ENCODE peak calls at places on chromosome 18, in eight cellular contexts. One of them, this sample, is unnamed.

GRCh38 chr18:14978191-14978590 is 230.2 kb downstream of the ANKRD30B start:
- DNase-seq in neural crest cell: no peak
- DNase-seq in T-cell: no peak
- DNase-seq in ELR: no peak
- DNase-seq in kidney epithelial cell: no peak
- DNase-seq in NCI-H1105 treated with DMSO at 0.1 percent for 48 hours: no peak
- DNase-seq in DMS 273 treated with DMSO at 0.1 percent for 48 hours: no peak
- DNase-seq in stimulated activated CD4-positive, alpha-beta T cell treated with anti-CD3 and anti-CD28 coated beads, Interleukin-12 subunit alpha, Interleukin-12 subunit beta, amount 100 ng/mL, for 4 hours: no peak
- DNase-seq in this sample: no peak

GRCh38 chr18:36706313-36706881 is 122.4 kb downstream of the TPGS2 start:
- DNase-seq in stimulated activated CD4-positive, alpha-beta T cell treated with anti-CD3 and anti-CD28 coated beads, Interleukin-12 subunit alpha, Interleukin-12 subunit beta, amount 100 ng/mL, for 4 hours: no peak
- DNase-seq in kidney epithelial cell: peak
- DNase-seq in DMS 273 treated with DMSO at 0.1 percent for 48 hours: peak
- DNase-seq in ELR: peak
- DNase-seq in neural crest cell: no peak
- DNase-seq in T-cell: no peak
- DNase-seq in NCI-H1105 treated with DMSO at 0.1 percent for 48 hours: no peak
- DNase-seq in this sample: no peak

GRCh38 chr18:774811-775210 is 37.2 kb downstream of the YES1 start:
- DNase-seq in NCI-H1105 treated with DMSO at 0.1 percent for 48 hours: no peak
- DNase-seq in T-cell: no peak
- DNase-seq in neural crest cell: no peak
- DNase-seq in ELR: no peak
- DNase-seq in kidney epithelial cell: no peak
- DNase-seq in DMS 273 treated with DMSO at 0.1 percent for 48 hours: no peak
- DNase-seq in stimulated activated CD4-positive, alpha-beta T cell treated with anti-CD3 and anti-CD28 coated beads, Interleukin-12 subunit alpha, Interleukin-12 subunit beta, amount 100 ng/mL, for 4 hours: no peak
- DNase-seq in this sample: no peak

GRCh38 chr18:42182728-42183700 is 228.0 kb downstream of the PIK3C3 start:
- DNase-seq in T-cell: no peak
- DNase-seq in stimulated activated CD4-positive, alpha-beta T cell treated with anti-CD3 and anti-CD28 coated beads, Interleukin-12 subunit alpha, Interleukin-12 subunit beta, amount 100 ng/mL, for 4 hours: no peak
- DNase-seq in ELR: peak
- DNase-seq in neural crest cell: no peak
- DNase-seq in DMS 273 treated with DMSO at 0.1 percent for 48 hours: no peak
- DNase-seq in kidney epithelial cell: no peak
- DNase-seq in NCI-H1105 treated with DMSO at 0.1 percent for 48 hours: no peak
- DNase-seq in this sample: no peak

GRCh38 chr18:75350440-75350839 is 77.1 kb downstream of the SMIM21 start:
- DNase-seq in T-cell: no peak
- DNase-seq in NCI-H1105 treated with DMSO at 0.1 percent for 48 hours: no peak
- DNase-seq in stimulated activated CD4-positive, alpha-beta T cell treated with anti-CD3 and anti-CD28 coated beads, Interleukin-12 subunit alpha, Interleukin-12 subunit beta, amount 100 ng/mL, for 4 hours: no peak
- DNase-seq in kidney epithelial cell: no peak
- DNase-seq in neural crest cell: no peak
- DNase-seq in ELR: no peak
- DNase-seq in DMS 273 treated with DMSO at 0.1 percent for 48 hours: no peak
- DNase-seq in this sample: no peak

GRCh38 chr18:70329076-70329475 is 40.2 kb downstream of the SOCS6 start:
- DNase-seq in DMS 273 treated with DMSO at 0.1 percent for 48 hours: no peak
- DNase-seq in T-cell: no peak
- DNase-seq in kidney epithelial cell: no peak
- DNase-seq in neural crest cell: no peak
- DNase-seq in ELR: no peak
- DNase-seq in stimulated activated CD4-positive, alpha-beta T cell treated with anti-CD3 and anti-CD28 coated beads, Interleukin-12 subunit alpha, Interleukin-12 subunit beta, amount 100 ng/mL, for 4 hours: no peak
- DNase-seq in NCI-H1105 treated with DMSO at 0.1 percent for 48 hours: no peak
- DNase-seq in this sample: no peak

GRCh38 chr18:11136241-11136640 is 13.1 kb downstream of the PIEZO2 start:
- DNase-seq in T-cell: no peak
- DNase-seq in NCI-H1105 treated with DMSO at 0.1 percent for 48 hours: no peak
- DNase-seq in ELR: no peak
- DNase-seq in kidney epithelial cell: no peak
- DNase-seq in stimulated activated CD4-positive, alpha-beta T cell treated with anti-CD3 and anti-CD28 coated beads, Interleukin-12 subunit alpha, Interleukin-12 subunit beta, amount 100 ng/mL, for 4 hours: no peak
- DNase-seq in DMS 273 treated with DMSO at 0.1 percent for 48 hours: no peak
- DNase-seq in neural crest cell: no peak
- DNase-seq in this sample: no peak

GRCh38 chr18:57970356-57971095 is 73.5 kb upstream of the NEDD4L start:
- DNase-seq in NCI-H1105 treated with DMSO at 0.1 percent for 48 hours: no peak
- DNase-seq in kidney epithelial cell: no peak
- DNase-seq in T-cell: no peak
- DNase-seq in DMS 273 treated with DMSO at 0.1 percent for 48 hours: no peak
- DNase-seq in neural crest cell: peak
- DNase-seq in ELR: peak
- DNase-seq in stimulated activated CD4-positive, alpha-beta T cell treated with anti-CD3 and anti-CD28 coated beads, Interleukin-12 subunit alpha, Interleukin-12 subunit beta, amount 100 ng/mL, for 4 hours: no peak
- DNase-seq in this sample: no peak

GRCh38 chr18:39030124-39030655 is 1464.6 kb upstream of the CELF4 start:
- DNase-seq in NCI-H1105 treated with DMSO at 0.1 percent for 48 hours: no peak
- DNase-seq in T-cell: no peak
- DNase-seq in neural crest cell: no peak
- DNase-seq in kidney epithelial cell: no peak
- DNase-seq in DMS 273 treated with DMSO at 0.1 percent for 48 hours: no peak
- DNase-seq in stimulated activated CD4-positive, alpha-beta T cell treated with anti-CD3 and anti-CD28 coated beads, Interleukin-12 subunit alpha, Interleukin-12 subunit beta, amount 100 ng/mL, for 4 hours: no peak
- DNase-seq in ELR: no peak
- DNase-seq in this sample: no peak

GRCh38 chr18:63924551-63924950 is 16.8 kb downstream of the SERPINB10 start:
- DNase-seq in neural crest cell: no peak
- DNase-seq in DMS 273 treated with DMSO at 0.1 percent for 48 hours: no peak
- DNase-seq in T-cell: no peak
- DNase-seq in stimulated activated CD4-positive, alpha-beta T cell treated with anti-CD3 and anti-CD28 coated beads, Interleukin-12 subunit alpha, Interleukin-12 subunit beta, amount 100 ng/mL, for 4 hours: no peak
- DNase-seq in kidney epithelial cell: no peak
- DNase-seq in NCI-H1105 treated with DMSO at 0.1 percent for 48 hours: no peak
- DNase-seq in ELR: peak
- DNase-seq in this sample: no peak

GRCh38 chr18:3110034-3110752 is 97.2 kb upstream of the LPIN2 start:
- DNase-seq in kidney epithelial cell: no peak
- DNase-seq in NCI-H1105 treated with DMSO at 0.1 percent for 48 hours: no peak
- DNase-seq in neural crest cell: no peak
- DNase-seq in ELR: no peak
- DNase-seq in T-cell: no peak
- DNase-seq in stimulated activated CD4-positive, alpha-beta T cell treated with anti-CD3 and anti-CD28 coated beads, Interleukin-12 subunit alpha, Interleukin-12 subunit beta, amount 100 ng/mL, for 4 hours: no peak
- DNase-seq in DMS 273 treated with DMSO at 0.1 percent for 48 hours: no peak
- DNase-seq in this sample: no peak

GRCh38 chr18:3457261-3457724 is 7.3 kb downstream of the TGIF1 start:
- DNase-seq in ELR: no peak
- DNase-seq in T-cell: no peak
- DNase-seq in neural crest cell: no peak
- DNase-seq in kidney epithelial cell: no peak
- DNase-seq in DMS 273 treated with DMSO at 0.1 percent for 48 hours: no peak
- DNase-seq in NCI-H1105 treated with DMSO at 0.1 percent for 48 hours: no peak
- DNase-seq in stimulated activated CD4-positive, alpha-beta T cell treated with anti-CD3 and anti-CD28 coated beads, Interleukin-12 subunit alpha, Interleukin-12 subunit beta, amount 100 ng/mL, for 4 hours: no peak
- DNase-seq in this sample: no peak

GRCh38 chr18:58666176-58666575 is 5.1 kb upstream of the MALT1 start:
- DNase-seq in T-cell: no peak
- DNase-seq in neural crest cell: no peak
- DNase-seq in ELR: peak
- DNase-seq in NCI-H1105 treated with DMSO at 0.1 percent for 48 hours: no peak
- DNase-seq in stimulated activated CD4-positive, alpha-beta T cell treated with anti-CD3 and anti-CD28 coated beads, Interleukin-12 subunit alpha, Interleukin-12 subunit beta, amount 100 ng/mL, for 4 hours: no peak
- DNase-seq in kidney epithelial cell: no peak
- DNase-seq in DMS 273 treated with DMSO at 0.1 percent for 48 hours: no peak
- DNase-seq in this sample: no peak

GRCh38 chr18:78641689-78642231 is 337.9 kb upstream of the SALL3 start:
- DNase-seq in stimulated activated CD4-positive, alpha-beta T cell treated with anti-CD3 and anti-CD28 coated beads, Interleukin-12 subunit alpha, Interleukin-12 subunit beta, amount 100 ng/mL, for 4 hours: no peak
- DNase-seq in NCI-H1105 treated with DMSO at 0.1 percent for 48 hours: no peak
- DNase-seq in kidney epithelial cell: no peak
- DNase-seq in T-cell: no peak
- DNase-seq in ELR: no peak
- DNase-seq in DMS 273 treated with DMSO at 0.1 percent for 48 hours: no peak
- DNase-seq in neural crest cell: no peak
- DNase-seq in this sample: no peak

GRCh38 chr18:14939141-14939540 is 191.2 kb downstream of the ANKRD30B start:
- DNase-seq in kidney epithelial cell: no peak
- DNase-seq in neural crest cell: no peak
- DNase-seq in ELR: no peak
- DNase-seq in NCI-H1105 treated with DMSO at 0.1 percent for 48 hours: no peak
- DNase-seq in DMS 273 treated with DMSO at 0.1 percent for 48 hours: no peak
- DNase-seq in T-cell: no peak
- DNase-seq in stimulated activated CD4-positive, alpha-beta T cell treated with anti-CD3 and anti-CD28 coated beads, Interleukin-12 subunit alpha, Interleukin-12 subunit beta, amount 100 ng/mL, for 4 hours: no peak
- DNase-seq in this sample: no peak

GRCh38 chr18:60984496-60984895 is 348.7 kb upstream of the CDH20 start:
- DNase-seq in neural crest cell: no peak
- DNase-seq in T-cell: no peak
- DNase-seq in stimulated activated CD4-positive, alpha-beta T cell treated with anti-CD3 and anti-CD28 coated beads, Interleukin-12 subunit alpha, Interleukin-12 subunit beta, amount 100 ng/mL, for 4 hours: no peak
- DNase-seq in ELR: no peak
- DNase-seq in kidney epithelial cell: peak
- DNase-seq in DMS 273 treated with DMSO at 0.1 percent for 48 hours: no peak
- DNase-seq in NCI-H1105 treated with DMSO at 0.1 percent for 48 hours: no peak
- DNase-seq in this sample: no peak

GRCh38 chr18:47893047-47893446 is 37.4 kb downstream of the SMAD2 start:
- DNase-seq in DMS 273 treated with DMSO at 0.1 percent for 48 hours: no peak
- DNase-seq in ELR: peak
- DNase-seq in stimulated activated CD4-positive, alpha-beta T cell treated with anti-CD3 and anti-CD28 coated beads, Interleukin-12 subunit alpha, Interleukin-12 subunit beta, amount 100 ng/mL, for 4 hours: no peak
- DNase-seq in T-cell: no peak
- DNase-seq in kidney epithelial cell: no peak
- DNase-seq in NCI-H1105 treated with DMSO at 0.1 percent for 48 hours: no peak
- DNase-seq in neural crest cell: no peak
- DNase-seq in this sample: no peak

GRCh38 chr18:45522371-45522770 is 92.9 kb upstream of the SLC14A2 start:
- DNase-seq in NCI-H1105 treated with DMSO at 0.1 percent for 48 hours: no peak
- DNase-seq in T-cell: no peak
- DNase-seq in ELR: no peak
- DNase-seq in stimulated activated CD4-positive, alpha-beta T cell treated with anti-CD3 and anti-CD28 coated beads, Interleukin-12 subunit alpha, Interleukin-12 subunit beta, amount 100 ng/mL, for 4 hours: no peak
- DNase-seq in DMS 273 treated with DMSO at 0.1 percent for 48 hours: no peak
- DNase-seq in neural crest cell: no peak
- DNase-seq in kidney epithelial cell: no peak
- DNase-seq in this sample: no peak

GRCh38 chr18:46466236-46467160 is 190.5 kb downstream of the LOXHD1 start:
- DNase-seq in kidney epithelial cell: no peak
- DNase-seq in DMS 273 treated with DMSO at 0.1 percent for 48 hours: no peak
- DNase-seq in neural crest cell: no peak
- DNase-seq in ELR: no peak
- DNase-seq in NCI-H1105 treated with DMSO at 0.1 percent for 48 hours: no peak
- DNase-seq in T-cell: no peak
- DNase-seq in stimulated activated CD4-positive, alpha-beta T cell treated with anti-CD3 and anti-CD28 coated beads, Interleukin-12 subunit alpha, Interleukin-12 subunit beta, amount 100 ng/mL, for 4 hours: no peak
- DNase-seq in this sample: no peak

GRCh38 chr18:13611616-13612110 is 114.7 kb downstream of the FAM210A start:
- DNase-seq in NCI-H1105 treated with DMSO at 0.1 percent for 48 hours: no peak
- DNase-seq in stimulated activated CD4-positive, alpha-beta T cell treated with anti-CD3 and anti-CD28 coated beads, Interleukin-12 subunit alpha, Interleukin-12 subunit beta, amount 100 ng/mL, for 4 hours: no peak
- DNase-seq in T-cell: no peak
- DNase-seq in neural crest cell: no peak
- DNase-seq in ELR: peak
- DNase-seq in kidney epithelial cell: no peak
- DNase-seq in DMS 273 treated with DMSO at 0.1 percent for 48 hours: no peak
- DNase-seq in this sample: no peak

GRCh38 chr18:8706981-8707940 is 1.9 kb downstream of the MTCL1 start:
- DNase-seq in DMS 273 treated with DMSO at 0.1 percent for 48 hours: peak
- DNase-seq in neural crest cell: peak
- DNase-seq in stimulated activated CD4-positive, alpha-beta T cell treated with anti-CD3 and anti-CD28 coated beads, Interleukin-12 subunit alpha, Interleukin-12 subunit beta, amount 100 ng/mL, for 4 hours: no peak
- DNase-seq in NCI-H1105 treated with DMSO at 0.1 percent for 48 hours: peak
- DNase-seq in kidney epithelial cell: no peak
- DNase-seq in T-cell: no peak
- DNase-seq in ELR: peak
- DNase-seq in this sample: no peak

GRCh38 chr18:58087928-58088722 is 44.1 kb downstream of the NEDD4L start:
- DNase-seq in NCI-H1105 treated with DMSO at 0.1 percent for 48 hours: peak
- DNase-seq in DMS 273 treated with DMSO at 0.1 percent for 48 hours: no peak
- DNase-seq in neural crest cell: no peak
- DNase-seq in ELR: peak
- DNase-seq in stimulated activated CD4-positive, alpha-beta T cell treated with anti-CD3 and anti-CD28 coated beads, Interleukin-12 subunit alpha, Interleukin-12 subunit beta, amount 100 ng/mL, for 4 hours: no peak
- DNase-seq in kidney epithelial cell: no peak
- DNase-seq in T-cell: no peak
- DNase-seq in this sample: no peak

GRCh38 chr18:60157810-60158209 is 214.8 kb downstream of the MC4R start:
- DNase-seq in neural crest cell: no peak
- DNase-seq in kidney epithelial cell: no peak
- DNase-seq in NCI-H1105 treated with DMSO at 0.1 percent for 48 hours: no peak
- DNase-seq in T-cell: no peak
- DNase-seq in stimulated activated CD4-positive, alpha-beta T cell treated with anti-CD3 and anti-CD28 coated beads, Interleukin-12 subunit alpha, Interleukin-12 subunit beta, amount 100 ng/mL, for 4 hours: no peak
- DNase-seq in ELR: no peak
- DNase-seq in DMS 273 treated with DMSO at 0.1 percent for 48 hours: no peak
- DNase-seq in this sample: no peak

GRCh38 chr18:11276678-11277077 is 127.3 kb upstream of the PIEZO2 start:
- DNase-seq in kidney epithelial cell: no peak
- DNase-seq in stimulated activated CD4-positive, alpha-beta T cell treated with anti-CD3 and anti-CD28 coated beads, Interleukin-12 subunit alpha, Interleukin-12 subunit beta, amount 100 ng/mL, for 4 hours: no peak
- DNase-seq in NCI-H1105 treated with DMSO at 0.1 percent for 48 hours: no peak
- DNase-seq in neural crest cell: no peak
- DNase-seq in DMS 273 treated with DMSO at 0.1 percent for 48 hours: no peak
- DNase-seq in T-cell: no peak
- DNase-seq in ELR: no peak
- DNase-seq in this sample: no peak

GRCh38 chr18:66635342-66635741 is 31.5 kb upstream of the CDH19 start:
- DNase-seq in ELR: no peak
- DNase-seq in neural crest cell: no peak
- DNase-seq in DMS 273 treated with DMSO at 0.1 percent for 48 hours: no peak
- DNase-seq in NCI-H1105 treated with DMSO at 0.1 percent for 48 hours: no peak
- DNase-seq in T-cell: no peak
- DNase-seq in stimulated activated CD4-positive, alpha-beta T cell treated with anti-CD3 and anti-CD28 coated beads, Interleukin-12 subunit alpha, Interleukin-12 subunit beta, amount 100 ng/mL, for 4 hours: no peak
- DNase-seq in kidney epithelial cell: no peak
- DNase-seq in this sample: no peak

GRCh38 chr18:8217041-8217564 is 392.1 kb upstream of the RAB12 start:
- DNase-seq in T-cell: no peak
- DNase-seq in DMS 273 treated with DMSO at 0.1 percent for 48 hours: no peak
- DNase-seq in ELR: no peak
- DNase-seq in NCI-H1105 treated with DMSO at 0.1 percent for 48 hours: no peak
- DNase-seq in stimulated activated CD4-positive, alpha-beta T cell treated with anti-CD3 and anti-CD28 coated beads, Interleukin-12 subunit alpha, Interleukin-12 subunit beta, amount 100 ng/mL, for 4 hours: no peak
- DNase-seq in kidney epithelial cell: no peak
- DNase-seq in neural crest cell: no peak
- DNase-seq in this sample: no peak

GRCh38 chr18:54100466-54100865 is 124.0 kb downstream of the MBD2 start:
- DNase-seq in NCI-H1105 treated with DMSO at 0.1 percent for 48 hours: no peak
- DNase-seq in kidney epithelial cell: no peak
- DNase-seq in T-cell: no peak
- DNase-seq in neural crest cell: no peak
- DNase-seq in DMS 273 treated with DMSO at 0.1 percent for 48 hours: no peak
- DNase-seq in ELR: no peak
- DNase-seq in stimulated activated CD4-positive, alpha-beta T cell treated with anti-CD3 and anti-CD28 coated beads, Interleukin-12 subunit alpha, Interleukin-12 subunit beta, amount 100 ng/mL, for 4 hours: no peak
- DNase-seq in this sample: no peak

GRCh38 chr18:56377161-56377560 is 261.2 kb downstream of the TXNL1 start:
- DNase-seq in kidney epithelial cell: no peak
- DNase-seq in T-cell: no peak
- DNase-seq in NCI-H1105 treated with DMSO at 0.1 percent for 48 hours: no peak
- DNase-seq in ELR: no peak
- DNase-seq in DMS 273 treated with DMSO at 0.1 percent for 48 hours: no peak
- DNase-seq in neural crest cell: no peak
- DNase-seq in stimulated activated CD4-positive, alpha-beta T cell treated with anti-CD3 and anti-CD28 coated beads, Interleukin-12 subunit alpha, Interleukin-12 subunit beta, amount 100 ng/mL, for 4 hours: no peak
- DNase-seq in this sample: no peak

GRCh38 chr18:58373486-58373885 is 255.4 kb downstream of the ALPK2 start:
- DNase-seq in stimulated activated CD4-positive, alpha-beta T cell treated with anti-CD3 and anti-CD28 coated beads, Interleukin-12 subunit alpha, Interleukin-12 subunit beta, amount 100 ng/mL, for 4 hours: no peak
- DNase-seq in DMS 273 treated with DMSO at 0.1 percent for 48 hours: no peak
- DNase-seq in kidney epithelial cell: no peak
- DNase-seq in NCI-H1105 treated with DMSO at 0.1 percent for 48 hours: peak
- DNase-seq in neural crest cell: no peak
- DNase-seq in T-cell: no peak
- DNase-seq in ELR: no peak
- DNase-seq in this sample: no peak

GRCh38 chr18:2920546-2921343 is 73.9 kb downstream of the EMILIN2 start:
- DNase-seq in neural crest cell: no peak
- DNase-seq in ELR: no peak
- DNase-seq in stimulated activated CD4-positive, alpha-beta T cell treated with anti-CD3 and anti-CD28 coated beads, Interleukin-12 subunit alpha, Interleukin-12 subunit beta, amount 100 ng/mL, for 4 hours: no peak
- DNase-seq in kidney epithelial cell: no peak
- DNase-seq in T-cell: no peak
- DNase-seq in DMS 273 treated with DMSO at 0.1 percent for 48 hours: no peak
- DNase-seq in NCI-H1105 treated with DMSO at 0.1 percent for 48 hours: no peak
- DNase-seq in this sample: no peak

GRCh38 chr18:30265190-30265589 is 777.4 kb downstream of the DSC3 start:
- DNase-seq in stimulated activated CD4-positive, alpha-beta T cell treated with anti-CD3 and anti-CD28 coated beads, Interleukin-12 subunit alpha, Interleukin-12 subunit beta, amount 100 ng/mL, for 4 hours: no peak
- DNase-seq in kidney epithelial cell: no peak
- DNase-seq in ELR: no peak
- DNase-seq in NCI-H1105 treated with DMSO at 0.1 percent for 48 hours: peak
- DNase-seq in T-cell: no peak
- DNase-seq in DMS 273 treated with DMSO at 0.1 percent for 48 hours: no peak
- DNase-seq in neural crest cell: no peak
- DNase-seq in this sample: no peak

GRCh38 chr18:56509656-56510055 is 128.7 kb downstream of the TXNL1 start:
- DNase-seq in T-cell: no peak
- DNase-seq in DMS 273 treated with DMSO at 0.1 percent for 48 hours: no peak
- DNase-seq in ELR: no peak
- DNase-seq in neural crest cell: no peak
- DNase-seq in NCI-H1105 treated with DMSO at 0.1 percent for 48 hours: no peak
- DNase-seq in kidney epithelial cell: no peak
- DNase-seq in stimulated activated CD4-positive, alpha-beta T cell treated with anti-CD3 and anti-CD28 coated beads, Interleukin-12 subunit alpha, Interleukin-12 subunit beta, amount 100 ng/mL, for 4 hours: no peak
- DNase-seq in this sample: no peak

GRCh38 chr18:49435170-49435569 is 25.3 kb downstream of the DYM start:
- DNase-seq in kidney epithelial cell: no peak
- DNase-seq in neural crest cell: no peak
- DNase-seq in NCI-H1105 treated with DMSO at 0.1 percent for 48 hours: no peak
- DNase-seq in stimulated activated CD4-positive, alpha-beta T cell treated with anti-CD3 and anti-CD28 coated beads, Interleukin-12 subunit alpha, Interleukin-12 subunit beta, amount 100 ng/mL, for 4 hours: no peak
- DNase-seq in DMS 273 treated with DMSO at 0.1 percent for 48 hours: no peak
- DNase-seq in ELR: no peak
- DNase-seq in T-cell: no peak
- DNase-seq in this sample: no peak

GRCh38 chr18:60684843-60685513 is 312.4 kb upstream of the MC4R start:
- DNase-seq in ELR: peak
- DNase-seq in T-cell: no peak
- DNase-seq in NCI-H1105 treated with DMSO at 0.1 percent for 48 hours: peak
- DNase-seq in kidney epithelial cell: no peak
- DNase-seq in stimulated activated CD4-positive, alpha-beta T cell treated with anti-CD3 and anti-CD28 coated beads, Interleukin-12 subunit alpha, Interleukin-12 subunit beta, amount 100 ng/mL, for 4 hours: no peak
- DNase-seq in neural crest cell: no peak
- DNase-seq in DMS 273 treated with DMSO at 0.1 percent for 48 hours: no peak
- DNase-seq in this sample: no peak

This sample was measured in CMK.